ENCODE peak calls at places on chromosomes 6 and 20, in eight cellular contexts. T is AG04450; F is non-pigmented ciliary epithelial cell; A is DMS153; Q is choroid plexus epithelial cell; N is bronchial epithelial cell; R is GM19239; J is CD4-positive, alpha-beta memory T cell. M is an unnamed sample.

GRCh38 chr6:40341726-40342125 is 245.4 kb downstream of the LRFN2 start:
- DNase-seq in A (no peak), F (no peak), J (no peak), Q (no peak), R (no peak), T (no peak), N (no peak), M (no peak)

GRCh38 chr20:47962286-47962685 is 177.0 kb upstream of the SULF2 start:
- DNase-seq in F (no peak), T (no peak), N (no peak), Q (no peak), R (no peak), J (no peak), A (no peak), M (no peak)

GRCh38 chr6:119148102-119148824 is 69.8 kb upstream of the FAM184A start:
- DNase-seq in F (peak; percentile 61), R (peak; percentile 24), A (peak; percentile 10), Q (peak; percentile 91), J (no peak), T (peak; percentile 62), N (peak; percentile 67), M (peak; percentile 81)

GRCh38 chr6:136378888-136379287 is 89.2 kb upstream of the BCLAF1 start:
- DNase-seq in J (no peak), Q (no peak), R (no peak), F (no peak), T (no peak), N (peak; percentile 29), A (no peak), M (no peak)

GRCh38 chr6:104799134-104799657 is 60.5 kb downstream of the HACE1 start:
- DNase-seq in A (no peak), R (no peak), Q (no peak), T (no peak), J (no peak), F (no peak), N (no peak), M (no peak)

GRCh38 chr6:67210450-67210849 is 1424.6 kb upstream of the ADGRB3 start:
- DNase-seq in J (no peak), R (no peak), Q (peak; percentile 83), A (no peak), N (peak; percentile 34), F (peak; percentile 52), T (no peak), M (no peak)

GRCh38 chr20:39880890-39881289 is 808.1 kb downstream of the MAFB start:
- DNase-seq in Q (peak; percentile 47), A (peak; percentile 23), T (no peak), J (no peak), F (no peak), R (no peak), N (peak; percentile 87), M (no peak)

GRCh38 chr6:119895626-119896025 is 546.1 kb upstream of the MAN1A1 start:
- DNase-seq in Q (no peak), R (no peak), T (no peak), F (no peak), J (no peak), A (no peak), N (peak; percentile 72), M (no peak)

GRCh38 chr6:38593419-38593818 is 46.3 kb downstream of the BTBD9 start:
- DNase-seq in J (no peak), N (peak; percentile 41), R (no peak), A (no peak), T (no peak), F (no peak), Q (peak; percentile 41), M (no peak)

GRCh38 chr6:162854734-162855191 is 127.0 kb downstream of the PACRG start:
- DNase-seq in N (no peak), A (peak; percentile 13), J (no peak), F (no peak), T (no peak), R (no peak), Q (no peak), M (no peak)

GRCh38 chr6:56671651-56672461 is 29.2 kb upstream of the DST start:
- DNase-seq in Q (no peak), J (no peak), A (no peak), N (no peak), R (no peak), T (no peak), F (no peak), M (no peak)

GRCh38 chr20:25858495-25859425 is 162.1 kb upstream of the ZNF337 start:
- DNase-seq in N (no peak), F (no peak), J (no peak), Q (no peak), R (no peak), A (no peak), T (no peak), M (no peak)

GRCh38 chr6:3609388-3609787 is 142.1 kb downstream of the PXDC1 start:
- DNase-seq in A (no peak), T (no peak), R (no peak), F (no peak), Q (no peak), J (no peak), N (no peak), M (no peak)

GRCh38 chr20:1118004-1118335 is 432 bp upstream of the PSMF1 start:
- DNase-seq in N (no peak), R (no peak), Q (no peak), T (no peak), F (no peak), A (no peak), J (no peak), M (no peak)

GRCh38 chr20:47557791-47558190 is 56.1 kb downstream of the NCOA3 start:
- DNase-seq in T (no peak), N (no peak), A (no peak), J (no peak), F (no peak), R (no peak), Q (no peak), M (no peak)

GRCh38 chr20:17833036-17833674 is 133.4 kb downstream of the BANF2 start:
- DNase-seq in N (peak; percentile 84), T (no peak), A (no peak), J (no peak), R (no peak), Q (peak; percentile 56), F (no peak), M (peak; percentile 70)

GRCh38 chr6:117840541-117840983 is 66.5 kb upstream of the SLC35F1 start:
- DNase-seq in A (peak; percentile 25), R (no peak), N (peak; percentile 48), Q (peak; percentile 60), J (no peak), T (no peak), F (peak; percentile 8), M (peak; percentile 57)

GRCh38 chr6:98927534-98927933 is 20.2 kb downstream of the FBXL4 start:
- DNase-seq in T (no peak), Q (no peak), F (no peak), J (no peak), A (peak; percentile 74), R (no peak), N (no peak), M (no peak)

GRCh38 chr20:57202309-57202708 is 64.1 kb downstream of the BMP7 start:
- DNase-seq in R (no peak), J (no peak), A (no peak), Q (no peak), T (no peak), N (no peak), F (no peak), M (no peak)